ENCODE peak calls at places on chromosomes 11 and 22, in four cellular contexts. D is IMR-90, C is GM23338, I is cardiac fibroblast. L is an unnamed sample.

GRCh38 chr22:25484498-25484897 is 80.0 kb upstream of the GRK3 start:
- DNase-seq in D (no peak), C (no peak), I (peak), L (no peak)

GRCh38 chr11:44532809-44533208 is 32.7 kb upstream of the CD82 start:
- DNase-seq in D (no peak), C (no peak), I (no peak), L (no peak)

GRCh38 chr22:43826142-43827093 is 14.3 kb upstream of the EFCAB6 start:
- DNase-seq in D (peak), C (no peak), I (peak), L (peak)

GRCh38 chr11:103995896-103996295 is 40.5 kb upstream of the DDI1 start:
- DNase-seq in D (no peak), C (no peak), I (no peak), L (no peak)

GRCh38 chr11:86064236-86064803 is 4.6 kb downstream of the PICALM start:
- DNase-seq in D (peak), C (no peak), I (peak), L (no peak)

GRCh38 chr22:45430871-45431270 is 17.4 kb downstream of the RIBC2 start:
- DNase-seq in D (no peak), C (no peak), I (no peak), L (no peak)

GRCh38 chr11:63510360-63511130 is 4.7 kb downstream of the LGALS12 start:
- DNase-seq in D (no peak), C (no peak), I (peak), L (peak)

GRCh38 chr11:16776716-16777115 is 38.3 kb downstream of the C11orf58 start:
- DNase-seq in D (peak), C (no peak), I (no peak), L (no peak)

GRCh38 chr11:124656759-124657627 is 16.5 kb downstream of the SIAE start:
- DNase-seq in D (peak), C (peak), I (no peak), L (no peak)

GRCh38 chr11:69908511-69909220 is 89.5 kb upstream of the FGF3 start:
- DNase-seq in D (no peak), C (no peak), I (no peak), L (no peak)

GRCh38 chr11:73012121-73012863 is 129.8 kb downstream of the FCHSD2 start:
- DNase-seq in D (peak), C (peak), I (peak), L (peak)

GRCh38 chr11:31369348-31370329 is at the start of the genes DCDC1 and DNAJC24:
- DNase-seq in D (peak), C (peak), I (peak), L (peak)

GRCh38 chr11:8561461-8561860 is 32.6 kb downstream of the STK33 start:
- DNase-seq in D (no peak), C (no peak), I (no peak), L (no peak)

GRCh38 chr11:11083441-11083840 is 225.6 kb upstream of the ZBED5 start:
- DNase-seq in D (no peak), C (no peak), I (no peak), L (no peak)

GRCh38 chr11:62217191-62217748 is 8.8 kb downstream of the SCGB2A1 start:
- DNase-seq in D (no peak), C (peak), I (peak), L (no peak)

GRCh38 chr22:45357492-45357891 is 47.8 kb downstream of the FAM118A start:
- DNase-seq in D (no peak), C (no peak), I (no peak), L (no peak)

GRCh38 chr22:49536571-49537131 is 291.0 kb downstream of the BRD1 start:
- DNase-seq in D (no peak), C (no peak), I (no peak), L (no peak)

GRCh38 chr22:29040385-29041275 is 21.0 kb downstream of the C22orf31 start:
- DNase-seq in D (peak), C (peak), I (peak), L (peak)

GRCh38 chr11:26191193-26191592 is 140.7 kb upstream of the ANO3 start:
- DNase-seq in D (no peak), C (no peak), I (no peak), L (no peak)

GRCh38 chr11:87286338-87286737 is 248.6 kb downstream of the TMEM135 start:
- DNase-seq in D (no peak), C (no peak), I (no peak), L (no peak)

GRCh38 chr11:88016392-88017020 is 158.7 kb downstream of the RAB38 start:
- DNase-seq in D (peak), C (peak), I (peak), L (peak)

GRCh38 chr11:97361812-97362378 is 972.1 kb downstream of the JRKL start:
- DNase-seq in D (no peak), C (no peak), I (peak), L (peak)

GRCh38 chr11:118342503-118343161 is at the start of gene CD3D:
- DNase-seq in D (no peak), C (peak), I (no peak), L (no peak)

L was measured in hepatic stellate cell.